ENCODE peak calls at places on chromosomes 2 and 18, in ten cellular contexts. U is heart right ventricle; T is hepatocyte; K is heart left ventricle; D is tibial nerve; Q is CD4-positive, alpha-beta T cell; O is astrocyte; S is uterus; A is ovary; H is PC-3. W is an unnamed sample. For H3K9me3, the result is how much of the 10 kb centered on the place peaks cover.

GRCh38 chr2:70895249-70895648 is 40.5 kb upstream of the ATP6V1B1 start:
- DNase-seq in U (no peak), T (no peak), K (no peak), D (no peak), Q (no peak), O (no peak), S (no peak), A (no peak), H (no peak), W (no peak)

GRCh38 chr2:127220102-127220806 is at the start of gene CYP27C1:
- DNase-seq in U (no peak), T (peak), K (no peak), D (no peak), Q (no peak), O (peak), S (no peak), A (peak), H (no peak), W (no peak)

GRCh38 chr2:715038-715437 is 37.8 kb upstream of the TMEM18 start:
- DNase-seq in U (no peak), T (no peak), K (no peak), D (no peak), Q (no peak), O (no peak), S (no peak), A (no peak), H (no peak), W (no peak)

GRCh38 chr18:80022613-80023012 is 11.6 kb upstream of the RBFA start:
- DNase-seq in U (no peak), T (no peak), K (no peak), D (no peak), Q (no peak), O (peak), S (no peak), A (no peak), H (peak), W (no peak)

GRCh38 chr18:43277164-43277600 is at the start of gene SYT4:
- DNase-seq in U (peak), T (peak), K (no peak), D (no peak), Q (no peak), O (peak), S (no peak), A (peak), H (peak), W (peak)

GRCh38 chr18:4292696-4293095 is 162.4 kb downstream of the DLGAP1 start:
- DNase-seq in U (no peak), T (no peak), K (no peak), D (no peak), Q (no peak), O (no peak), S (no peak), A (no peak), H (no peak), W (no peak)

GRCh38 chr18:33052886-33053285 is 280.1 kb upstream of the KLHL14 start:
- DNase-seq in U (no peak), T (no peak), K (no peak), D (no peak), Q (no peak), O (no peak), S (no peak), A (no peak), H (no peak), W (no peak)

GRCh38 chr2:158214431-158214830 is 112.8 kb downstream of the UPP2 start:
- DNase-seq in U (no peak), T (peak), K (no peak), D (no peak), Q (no peak), O (peak), S (no peak), A (no peak), H (peak), W (peak)

GRCh38 chr2:48369971-48370370 is 160.0 kb upstream of the STON1 start:
- DNase-seq in U (no peak), T (no peak), K (no peak), D (no peak), Q (no peak), O (no peak), S (no peak), A (no peak), H (no peak), W (no peak)

GRCh38 chr2:74080346-74080745 is 67.4 kb downstream of the BOLA3 start:
- DNase-seq in U (no peak), T (no peak), K (no peak), D (no peak), Q (no peak), O (no peak), S (no peak), A (no peak), H (no peak), W (no peak)

GRCh38 chr2:29363111-29363510 is 247.9 kb downstream of the CLIP4 start:
- DNase-seq in U (no peak), T (no peak), K (no peak), D (no peak), Q (no peak), O (no peak), S (no peak), A (no peak), H (no peak), W (no peak)

GRCh38 chr2:13260401-13260800 is 543.7 kb downstream of the TRIB2 start:
- DNase-seq in U (no peak), T (no peak), K (no peak), D (no peak), Q (no peak), O (no peak), S (no peak), A (no peak), H (peak), W (no peak)

GRCh38 chr2:18552351-18553077 is 7.9 kb downstream of the RDH14 start:
- DNase-seq in U (no peak), T (no peak), K (no peak), D (no peak), Q (no peak), O (peak), S (no peak), A (no peak), H (peak), W (no peak)

GRCh38 chr2:135960598-135961551 is 24.6 kb downstream of the DARS1 start:
- DNase-seq in U (no peak), T (peak), K (no peak), D (no peak), Q (no peak), O (peak), S (no peak), A (no peak), H (no peak), W (no peak)

GRCh38 chr2:19086351-19086750 is 272.1 kb downstream of the OSR1 start:
- DNase-seq in U (no peak), T (no peak), K (no peak), D (no peak), Q (no peak), O (no peak), S (no peak), A (no peak), H (no peak), W (no peak)

GRCh38 chr2:212595036-212595654 is 56.5 kb upstream of the ERBB4 start:
- DNase-seq in U (no peak), T (no peak), K (no peak), D (no peak), Q (no peak), O (peak), S (no peak), A (no peak), H (peak), W (no peak)

GRCh38 chr2:7191927-7192326 is 274.7 kb downstream of the RNF144A start:
- DNase-seq in U (no peak), T (peak), K (no peak), D (no peak), Q (no peak), O (peak), S (no peak), A (no peak), H (peak), W (no peak)

GRCh38 chr2:29714333-29714732 is 207.1 kb downstream of the ALK start:
- DNase-seq in U (no peak), T (no peak), K (no peak), D (no peak), Q (no peak), O (no peak), S (no peak), A (no peak), H (no peak), W (no peak)

GRCh38 chr2:168640039-168640438 is 162.4 kb upstream of the NOSTRIN start:
- DNase-seq in U (no peak), T (no peak), K (no peak), D (no peak), Q (no peak), O (no peak), S (no peak), A (no peak), H (no peak), W (no peak)

GRCh38 chr2:200302940-200303727 is 3.4 kb upstream of the SPATS2L start:
- DNase-seq in U (no peak), T (peak), K (no peak), D (no peak), Q (no peak), O (peak), S (no peak), A (no peak), H (peak), W (no peak)

GRCh38 chr2:132776271-132776670 is 106.3 kb upstream of the LYPD1 start:
- DNase-seq in U (no peak), T (no peak), K (no peak), D (no peak), Q (no peak), O (no peak), S (no peak), A (no peak), H (no peak), W (no peak)

GRCh38 chr2:10294077-10294476 is 8.6 kb upstream of the HPCAL1 start:
- DNase-seq in U (no peak), T (no peak), K (no peak), D (no peak), Q (no peak), O (no peak), S (no peak), A (no peak), H (no peak), W (no peak)

GRCh38 chr2:119389615-119390306 is 23.0 kb downstream of the DBI start:
- DNase-seq in U (no peak), T (no peak), K (peak), D (peak), Q (no peak), O (peak), S (no peak), A (peak), H (peak), W (peak)

GRCh38 chr2:10931710-10932255 is 20.0 kb downstream of the KCNF1 start:
- DNase-seq in U (no peak), T (no peak), K (no peak), D (no peak), Q (no peak), O (peak), S (no peak), A (no peak), H (peak), W (peak)

GRCh38 chr2:180970052-180970451 is 10.4 kb upstream of the UBE2E3 start:
- DNase-seq in U (no peak), T (no peak), K (no peak), D (no peak), Q (no peak), O (no peak), S (no peak), A (no peak), H (peak), W (no peak)

GRCh38 chr2:37105150-37105549 is 20.8 kb downstream of the GPATCH11 start:
- DNase-seq in U (no peak), T (no peak), K (no peak), D (no peak), Q (no peak), O (no peak), S (no peak), A (no peak), H (no peak), W (no peak)

GRCh38 chr2:127463155-127463991 is 45.1 kb downstream of the PROC start:
- DNase-seq in U (no peak), T (peak), K (no peak), D (no peak), Q (no peak), O (peak), S (no peak), A (no peak), H (no peak), W (no peak)

GRCh38 chr18:45981852-45982251 is 14.7 kb upstream of the EPG5 start:
- DNase-seq in U (no peak), T (no peak), K (no peak), D (no peak), Q (no peak), O (no peak), S (no peak), A (no peak), H (no peak), W (no peak)

GRCh38 chr2:128374001-128374710 is 55.5 kb upstream of the HS6ST1 start:
- DNase-seq in U (no peak), T (peak), K (no peak), D (no peak), Q (no peak), O (peak), S (peak), A (no peak), H (no peak), W (no peak)

GRCh38 chr2:127631184-127631996 is 14.6 kb upstream of the GPR17 start:
- DNase-seq in U (peak), T (no peak), K (peak), D (no peak), Q (no peak), O (no peak), S (peak), A (no peak), H (no peak), W (no peak)

GRCh38 chr2:23211987-23212583 is 172.9 kb upstream of the KLHL29 start:
- DNase-seq in U (no peak), T (no peak), K (no peak), D (no peak), Q (no peak), O (no peak), S (no peak), A (no peak), H (no peak), W (no peak)

GRCh38 chr2:63698825-63699548 is 110.2 kb downstream of the MDH1 start:
- DNase-seq in U (no peak), T (peak), K (peak), D (peak), Q (no peak), O (peak), S (peak), A (peak), H (peak), W (peak)

GRCh38 chr2:170162261-170162612 is 15.7 kb upstream of the MYO3B start:
- DNase-seq in U (no peak), T (no peak), K (no peak), D (no peak), Q (no peak), O (peak), S (no peak), A (no peak), H (peak), W (no peak)

GRCh38 chr2:100416939-100417744 is at the start of gene CHST10:
- DNase-seq in U (peak), T (peak), K (peak), D (no peak), Q (peak), O (peak), S (peak), A (peak), H (peak), W (peak)

DNA sequence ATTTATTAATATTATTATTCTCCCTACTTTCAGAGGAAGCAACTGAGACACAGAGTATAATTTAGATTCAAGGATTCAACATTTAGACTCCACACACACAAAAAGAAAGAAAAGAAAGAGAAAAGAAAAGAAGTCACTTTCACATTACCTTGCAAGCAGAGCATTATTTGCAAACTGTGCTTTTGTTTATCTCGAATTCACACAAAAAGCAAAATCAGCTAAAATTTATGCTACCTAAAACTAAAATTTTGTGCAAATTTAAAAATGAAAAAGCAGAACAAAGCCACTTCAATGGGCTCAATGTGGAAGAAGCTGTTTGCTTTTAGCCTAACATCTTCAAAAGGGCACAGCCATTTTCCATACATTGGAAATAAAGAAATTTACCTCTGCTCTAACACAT is 1282.7 kb upstream of the GYPC start:
- DNase-seq in U (no peak), T (no peak), K (no peak), D (no peak), Q (no peak), O (no peak), S (no peak), A (no peak), H (no peak), W (no peak)
- H3K9me3 ChIP-seq in U (under half), T (under half), K (under half), D (under half), Q (under half), O (under half), S (under half), A (under half), H (under half), W (under half)

GRCh38 chr2:121450301-121450700 is 80.4 kb upstream of the RNU4ATAC start:
- DNase-seq in U (no peak), T (no peak), K (no peak), D (no peak), Q (no peak), O (no peak), S (no peak), A (no peak), H (no peak), W (no peak)

GRCh38 chr2:121451373-121451772 is 79.3 kb upstream of the RNU4ATAC start:
- DNase-seq in U (no peak), T (no peak), K (no peak), D (no peak), Q (no peak), O (no peak), S (no peak), A (no peak), H (no peak), W (no peak)

GRCh38 chr2:121442889-121443288 is 87.8 kb upstream of the RNU4ATAC start:
- DNase-seq in U (no peak), T (no peak), K (no peak), D (no peak), Q (no peak), O (no peak), S (no peak), A (no peak), H (no peak), W (no peak)

DNA sequence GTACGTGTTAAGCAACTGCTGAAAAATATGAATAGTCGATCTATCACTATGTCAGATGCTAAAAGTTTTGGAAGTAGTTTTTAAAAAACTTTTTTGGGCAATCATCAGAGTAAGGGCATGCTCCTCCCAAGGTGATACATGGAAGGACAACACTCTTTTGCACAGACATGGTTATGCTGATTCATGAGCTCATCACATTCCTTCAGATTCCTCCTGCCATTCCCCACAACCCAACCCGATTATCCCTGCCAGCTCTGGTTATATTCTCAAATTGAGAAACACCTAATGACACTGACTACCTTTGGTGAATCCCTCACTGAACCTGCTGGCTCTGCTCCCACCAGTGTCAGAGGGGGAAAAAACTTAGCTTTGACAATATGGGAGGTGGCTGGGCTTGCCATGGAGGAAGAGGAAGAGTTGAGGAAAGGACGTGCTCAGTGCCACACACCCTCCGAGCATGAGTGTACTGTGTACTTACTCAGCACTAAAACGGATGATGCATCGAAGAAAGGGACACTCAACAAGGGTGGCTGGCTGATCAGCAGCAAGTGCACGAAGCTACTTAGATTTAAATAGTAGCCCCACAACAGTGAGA is 83.9 kb upstream of the RNU4ATAC start:
- DNase-seq in U (no peak), T (no peak), K (no peak), D (no peak), Q (no peak), O (no peak), S (no peak), A (no peak), H (peak), W (no peak)
- TF ChIP-seq CTCF in U (no peak), T (no peak), K (no peak), D (no peak), Q (no peak), O (no peak), S (no peak), A (no peak), H (no peak), W (no peak)

GRCh38 chr2:83233284-83233683 is 1225.8 kb downstream of the SUCLG1 start:
- DNase-seq in U (no peak), T (no peak), K (no peak), D (no peak), Q (no peak), O (no peak), S (no peak), A (no peak), H (peak), W (no peak)

GRCh38 chr2:83229443-83229842 is 1229.6 kb downstream of the SUCLG1 start:
- DNase-seq in U (no peak), T (no peak), K (no peak), D (no peak), Q (no peak), O (no peak), S (no peak), A (no peak), H (no peak), W (no peak)

GRCh38 chr2:83238111-83238510 is 1221.0 kb downstream of the SUCLG1 start:
- DNase-seq in U (no peak), T (no peak), K (no peak), D (no peak), Q (no peak), O (no peak), S (no peak), A (no peak), H (no peak), W (no peak)

DNA sequence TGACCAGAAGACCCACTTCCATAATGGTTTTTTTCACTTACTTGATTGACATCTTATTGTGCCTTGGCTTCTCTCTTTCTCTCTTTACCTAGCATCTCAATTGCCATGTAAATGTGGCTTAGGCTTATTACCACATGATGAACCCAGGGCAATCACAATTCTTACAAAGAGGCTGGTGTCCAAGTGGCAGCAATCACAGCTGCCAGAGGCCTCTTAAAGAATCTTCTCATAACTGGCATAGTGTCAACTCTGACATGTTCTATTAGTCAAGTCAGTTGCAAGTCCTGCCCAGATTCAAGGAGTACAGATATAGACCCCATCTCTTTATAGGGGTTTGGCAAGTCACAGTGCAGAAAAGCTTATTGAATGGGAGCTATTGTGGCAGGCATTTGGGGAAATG is 1224.8 kb downstream of the SUCLG1 start:
- DNase-seq in U (no peak), T (no peak), K (no peak), D (no peak), Q (no peak), O (no peak), S (no peak), A (no peak), H (no peak), W (no peak)
- H3K9me3 ChIP-seq in U (under half), T (under half), K (under half), D (under half), Q (under half), O (under half), S (under half), A (under half), H (under half), W (under half)

DNA sequence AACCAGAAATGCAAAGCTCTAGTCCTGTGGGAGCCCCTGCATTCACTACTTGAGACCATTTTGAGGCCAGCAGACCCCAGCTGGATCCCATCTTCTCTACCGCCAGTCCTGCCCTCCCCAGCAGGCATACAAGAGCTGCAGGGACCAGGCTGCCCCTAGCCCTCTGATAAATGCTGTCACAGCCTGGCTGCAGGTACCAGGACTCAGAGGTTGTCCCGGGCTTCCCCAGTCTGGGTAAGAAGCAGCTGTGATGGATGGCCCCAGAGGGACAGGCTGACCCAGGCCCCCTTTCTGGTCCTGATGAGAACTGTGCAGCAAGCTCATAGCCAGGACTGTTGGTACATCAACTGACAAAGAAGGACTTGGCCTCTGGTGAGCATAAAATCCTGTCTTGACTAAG is 132.9 kb upstream of the APCDD1 start:
- DNase-seq in U (no peak), T (no peak), K (no peak), D (no peak), Q (no peak), O (no peak), S (no peak), A (no peak), H (no peak), W (no peak)
- TF ChIP-seq CTCF in U (no peak), T (no peak), K (no peak), D (no peak), Q (no peak), O (no peak), S (no peak), A (no peak), H (no peak), W (no peak)

DNA sequence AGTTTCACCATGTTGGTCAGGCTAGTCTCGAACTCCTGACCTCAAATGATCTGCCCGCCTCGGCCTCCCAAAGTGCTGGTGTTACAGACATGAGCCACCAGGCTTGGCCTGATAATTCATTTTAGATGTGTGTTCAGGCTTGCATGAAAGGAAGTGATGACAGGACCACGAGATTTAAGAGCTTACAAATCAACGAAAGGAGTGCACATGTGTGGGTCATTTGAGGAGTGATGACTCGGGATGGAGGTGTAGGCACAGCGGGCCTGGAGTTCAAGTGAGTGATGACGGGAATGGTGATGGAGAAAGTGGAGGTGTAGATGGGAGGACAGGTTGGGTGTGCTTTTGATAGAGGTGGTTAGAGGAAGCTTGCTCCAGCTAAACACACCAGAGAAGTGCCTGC is 742.4 kb downstream of the GALR1 start:
- DNase-seq in U (no peak), T (no peak), K (no peak), D (no peak), Q (no peak), O (no peak), S (no peak), A (no peak), H (no peak), W (no peak)
- H3K9me3 ChIP-seq in U (under half), T (under half), K (under half), D (under half), Q (under half), O (under half), S (under half), A (under half), H (under half), W (under half)